ENCODE peak calls at places on chromosomes 7 and 10, in four cellular contexts. R is MM.1S, P is heart left ventricle, Z is fibroblast of mammary gland. S is an unnamed sample.

GRCh38 chr10:112951349-112952281 is 1.6 kb downstream of the TCF7L2 start:
- DNase-seq in Z (peak), P (peak), R (peak), S (peak)

GRCh38 chr7:34160261-34160752 is 255.0 kb downstream of the BMPER start:
- DNase-seq in P (no peak), Z (peak), R (no peak), S (no peak)

GRCh38 chr10:2949948-2950354 is 117.4 kb upstream of the PFKP start:
- DNase-seq in R (no peak), Z (peak), P (no peak), S (no peak)

GRCh38 chr7:140609646-140610045 is 31.0 kb downstream of the DENND2A start:
- DNase-seq in P (no peak), R (no peak), Z (peak), S (no peak)

GRCh38 chr10:62817763-62818425 is 1.7 kb upstream of the EGR2 start:
- DNase-seq in R (peak), Z (peak), P (peak), S (no peak)

GRCh38 chr10:52297727-52298126 is 16.4 kb upstream of the DKK1 start:
- DNase-seq in R (no peak), Z (no peak), P (no peak), S (no peak)

GRCh38 chr10:28587970-28588290 is 55.0 kb downstream of the WAC start:
- DNase-seq in R (no peak), Z (peak), P (peak), S (no peak)

GRCh38 chr7:137695942-137696341 is 150.8 kb downstream of the DGKI start:
- DNase-seq in Z (no peak), P (no peak), R (no peak), S (no peak)

GRCh38 chr10:34866848-34867247 is 51.8 kb upstream of the PARD3 start:
- DNase-seq in Z (no peak), P (no peak), R (no peak), S (peak)

GRCh38 chr7:73437699-73438416 is 4.3 kb downstream of the FZD9 start:
- DNase-seq in R (no peak), Z (no peak), P (no peak), S (no peak)

GRCh38 chr10:102230861-102231356 is 4.8 kb downstream of the ELOVL3 start:
- DNase-seq in P (no peak), R (peak), Z (no peak), S (no peak)

GRCh38 chr7:134832367-134832766 is 52.9 kb downstream of the CALD1 start:
- DNase-seq in Z (no peak), P (no peak), R (no peak), S (no peak)

GRCh38 chr7:15215611-15216010 is 313.1 kb upstream of the DGKB start:
- DNase-seq in Z (no peak), P (no peak), R (no peak), S (no peak)

GRCh38 chr10:50990568-50991495 is 83.5 kb upstream of the PRKG1 start:
- DNase-seq in Z (peak), P (peak), R (no peak), S (no peak)

GRCh38 chr7:149023662-149024061 is 4.6 kb downstream of the PDIA4 start:
- DNase-seq in P (no peak), Z (no peak), R (no peak), S (no peak)

GRCh38 chr7:149022961-149023360 is 5.3 kb downstream of the PDIA4 start:
- DNase-seq in P (no peak), R (no peak), Z (no peak), S (no peak)

GRCh38 chr7:149027560-149028345 is 552 bp downstream of the PDIA4 start:
- DNase-seq in Z (peak), R (peak), P (no peak), S (no peak)

GRCh38 chr7:149028346-149029109 is at the start of gene PDIA4:
- DNase-seq in Z (peak), R (peak), P (peak), S (peak)

GRCh38 chr7:149027055-149027454 is 1.2 kb downstream of the PDIA4 start:
- DNase-seq in Z (no peak), R (peak), P (no peak), S (no peak)
- H3K4me3 ChIP-seq in Z (peak), R (peak), P (peak), S (peak)

DNA sequence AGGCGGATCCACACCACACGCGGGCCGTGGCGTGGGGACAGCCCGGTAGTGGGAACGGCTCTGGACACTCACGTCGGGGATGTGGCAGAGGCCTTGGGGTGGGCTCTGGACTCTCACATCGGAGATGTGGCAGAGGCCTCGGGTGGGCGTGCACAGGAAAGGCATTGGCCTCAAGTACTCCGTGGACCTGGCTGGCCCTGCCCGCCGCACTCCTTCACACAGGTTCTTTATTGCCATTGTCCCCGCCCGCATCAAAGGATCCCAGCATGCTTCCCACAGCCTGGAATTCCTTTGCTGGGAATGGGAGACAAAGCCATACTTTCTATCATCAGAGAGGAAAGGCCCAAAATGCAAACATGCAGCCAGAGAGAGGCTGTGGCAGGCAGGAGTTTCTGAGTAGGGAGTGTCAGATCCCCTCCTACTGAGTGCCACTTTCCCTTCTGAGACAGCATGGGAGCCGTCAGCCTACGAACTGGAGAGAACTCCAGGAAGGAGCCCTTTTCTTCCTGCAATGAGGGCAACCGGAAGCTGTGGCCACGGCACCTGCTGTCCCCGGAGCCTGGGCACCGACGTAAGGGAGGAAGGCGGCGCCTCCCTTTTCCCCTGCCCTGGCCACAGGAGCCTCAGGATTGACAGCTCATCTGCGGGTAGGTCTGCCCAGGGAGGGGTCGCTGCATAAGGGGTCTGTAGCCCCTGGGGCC is 51.5 kb downstream of the RBM17 start:
- DNase-seq in R (no peak), Z (no peak), P (no peak), S (peak)
- H3K4me3 ChIP-seq in R (peak), Z (no peak), P (no peak), S (peak)

DNA sequence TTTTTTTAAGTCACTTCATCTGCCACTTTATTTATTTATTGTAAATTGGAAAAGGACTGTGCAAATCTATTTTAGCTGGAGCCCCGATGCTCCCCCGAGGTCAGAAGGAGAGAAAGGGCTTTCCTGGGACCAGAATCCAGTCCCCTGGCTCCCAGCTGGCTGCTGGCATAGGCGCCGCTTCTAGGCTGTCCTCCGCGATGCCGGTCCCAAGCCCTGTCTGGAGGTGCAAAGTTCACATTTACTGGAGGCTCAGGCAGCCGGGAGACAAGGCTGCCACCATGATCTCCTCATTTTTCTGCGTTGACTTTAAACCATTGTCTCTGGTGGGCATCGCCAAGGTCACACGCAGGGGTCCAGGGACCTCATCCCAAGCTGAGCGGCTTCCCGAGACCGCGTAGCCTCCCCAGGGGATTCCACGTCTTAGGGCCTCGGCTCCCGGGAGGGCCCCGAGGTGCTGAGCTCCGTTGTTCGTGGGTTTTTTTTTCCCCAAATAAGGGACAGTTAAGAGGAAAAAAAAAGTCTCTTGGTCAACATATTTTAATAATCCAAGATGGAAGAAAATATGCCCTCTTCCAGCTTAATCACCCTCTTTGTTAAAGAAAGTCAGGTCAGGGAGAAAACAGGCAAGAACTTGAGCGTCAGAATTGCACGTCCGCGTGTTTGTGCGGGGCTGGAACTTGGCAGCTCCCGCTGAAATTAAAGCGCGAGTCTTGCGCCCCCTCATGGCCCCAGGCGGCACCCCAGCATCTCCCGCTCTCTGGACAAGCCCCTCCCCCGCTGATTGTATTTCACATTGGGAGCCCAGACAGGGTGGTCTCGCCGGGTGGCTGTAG is 11.9 kb downstream of the RGR start:
- DNase-seq in R (no peak), P (no peak), Z (peak), S (peak)
- H3K4me3 ChIP-seq in R (no peak), P (no peak), Z (no peak), S (no peak)

GRCh38 chr10:11535376-11535959 is 76.0 kb downstream of the USP6NL start:
- DNase-seq in Z (no peak), P (no peak), R (no peak), S (no peak)
- H3K4me3 ChIP-seq in Z (no peak), P (no peak), R (no peak), S (no peak)

DNA sequence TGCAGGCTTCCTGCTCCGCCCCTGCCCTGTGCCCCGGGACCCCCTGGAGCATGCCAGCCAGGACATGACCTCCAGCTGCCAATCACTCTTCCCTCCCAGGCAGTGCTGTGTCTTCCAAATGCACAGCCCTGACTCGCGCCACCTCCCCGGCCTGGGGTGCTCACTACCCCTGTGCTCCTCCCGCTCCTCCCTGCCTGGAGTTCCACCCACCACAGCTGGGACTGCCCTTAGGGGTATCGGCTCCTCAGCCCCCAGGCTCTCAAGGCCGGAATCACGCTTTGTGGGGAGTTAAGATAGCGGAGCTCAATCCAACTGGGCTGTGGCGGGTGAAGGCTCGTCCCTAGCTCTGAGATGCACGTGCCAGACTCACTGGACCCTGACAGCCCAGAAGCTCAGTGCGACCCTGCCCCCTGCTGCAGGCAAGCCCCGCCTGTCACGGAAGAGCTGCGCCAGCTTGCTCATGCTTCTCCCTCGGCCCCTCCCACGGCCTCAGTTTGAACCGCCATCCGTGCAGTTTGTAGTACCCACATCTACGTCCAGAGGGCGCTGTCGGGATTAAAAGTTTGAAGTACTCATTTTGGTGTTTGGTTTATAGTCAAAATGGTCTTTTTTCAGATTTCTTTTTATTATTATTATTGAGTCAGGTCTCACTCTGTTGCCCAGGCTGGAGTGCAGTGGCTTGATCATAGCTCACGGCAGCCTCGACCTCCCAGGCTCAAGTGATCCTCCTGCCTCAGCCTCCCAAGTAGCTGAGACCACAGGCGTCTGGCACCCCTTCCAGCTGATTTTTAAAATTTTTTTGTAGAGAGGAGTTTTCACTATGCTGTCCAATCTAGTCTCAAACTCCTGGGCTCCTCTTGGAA is 142.5 kb upstream of the TCERG1L start:
- DNase-seq in P (peak), Z (peak), R (no peak), S (peak)
- H3K4me3 ChIP-seq in P (peak), Z (no peak), R (no peak), S (no peak)

GRCh38 chr10:58326967-58327381 is 7.8 kb upstream of the UBE2D1 start:
- DNase-seq in Z (peak), P (peak), R (no peak), S (no peak)
- H3K4me3 ChIP-seq in Z (peak), P (peak), R (no peak), S (no peak)

GRCh38 chr7:150719960-150720891 is 3.8 kb downstream of the GIMAP1 start:
- DNase-seq in Z (no peak), P (no peak), R (no peak), S (no peak)
- H3K4me3 ChIP-seq in Z (no peak), P (peak), R (no peak), S (no peak)

DNA sequence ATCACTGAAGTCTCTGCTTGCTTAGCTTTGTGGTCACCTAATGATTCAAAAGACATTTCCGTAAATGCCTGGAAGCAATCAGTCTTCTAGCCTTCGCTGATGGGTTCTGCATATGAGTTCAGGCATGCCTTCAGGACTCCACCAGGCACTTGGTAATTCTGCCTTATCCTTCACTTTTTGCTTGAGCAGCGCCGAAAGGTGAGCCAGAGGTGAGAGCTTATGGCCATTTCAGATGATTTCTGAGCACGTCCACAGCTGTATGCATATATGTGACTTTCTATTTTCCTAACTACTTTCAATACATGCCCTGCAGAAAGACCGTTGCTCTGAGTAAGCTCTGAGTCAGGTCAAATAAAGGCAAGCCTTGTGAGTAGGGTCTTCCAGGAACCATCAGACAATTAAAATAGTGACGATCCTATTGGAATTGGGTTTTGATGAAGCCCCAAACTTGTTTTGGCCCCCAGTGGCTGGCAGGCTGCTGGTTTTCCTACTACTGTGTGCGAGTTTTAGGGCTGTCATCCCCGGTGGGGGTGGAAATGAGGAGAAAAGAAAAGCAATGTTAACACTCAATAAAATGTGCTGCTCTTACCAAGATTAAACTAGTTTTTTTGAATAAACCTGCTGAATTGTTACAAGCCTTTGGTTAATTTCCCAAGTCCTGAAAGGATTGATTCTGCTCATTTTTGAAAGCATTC is 154.4 kb upstream of the AKR1E2 start:
- DNase-seq in Z (peak), P (no peak), R (no peak), S (no peak)
- H3K4me3 ChIP-seq in Z (no peak), P (peak), R (no peak), S (no peak)

GRCh38 chr10:117442521-117442920 is 67.3 kb upstream of the PDZD8 start:
- DNase-seq in Z (no peak), R (no peak), P (no peak), S (no peak)

GRCh38 chr10:117441812-117442443 is 66.7 kb upstream of the PDZD8 start:
- DNase-seq in Z (peak), R (no peak), P (no peak), S (no peak)

GRCh38 chr10:117443677-117444022 is 68.4 kb upstream of the PDZD8 start:
- DNase-seq in P (no peak), Z (no peak), R (no peak), S (no peak)

GRCh38 chr10:117444497-117445040 is 69.3 kb upstream of the PDZD8 start:
- DNase-seq in P (no peak), Z (peak), R (no peak), S (no peak)

GRCh38 chr10:117442944-117443676 is 67.9 kb upstream of the PDZD8 start:
- DNase-seq in P (peak), R (peak), Z (peak), S (no peak)
- H3K4me3 ChIP-seq in P (peak), R (peak), Z (no peak), S (no peak)

DNA sequence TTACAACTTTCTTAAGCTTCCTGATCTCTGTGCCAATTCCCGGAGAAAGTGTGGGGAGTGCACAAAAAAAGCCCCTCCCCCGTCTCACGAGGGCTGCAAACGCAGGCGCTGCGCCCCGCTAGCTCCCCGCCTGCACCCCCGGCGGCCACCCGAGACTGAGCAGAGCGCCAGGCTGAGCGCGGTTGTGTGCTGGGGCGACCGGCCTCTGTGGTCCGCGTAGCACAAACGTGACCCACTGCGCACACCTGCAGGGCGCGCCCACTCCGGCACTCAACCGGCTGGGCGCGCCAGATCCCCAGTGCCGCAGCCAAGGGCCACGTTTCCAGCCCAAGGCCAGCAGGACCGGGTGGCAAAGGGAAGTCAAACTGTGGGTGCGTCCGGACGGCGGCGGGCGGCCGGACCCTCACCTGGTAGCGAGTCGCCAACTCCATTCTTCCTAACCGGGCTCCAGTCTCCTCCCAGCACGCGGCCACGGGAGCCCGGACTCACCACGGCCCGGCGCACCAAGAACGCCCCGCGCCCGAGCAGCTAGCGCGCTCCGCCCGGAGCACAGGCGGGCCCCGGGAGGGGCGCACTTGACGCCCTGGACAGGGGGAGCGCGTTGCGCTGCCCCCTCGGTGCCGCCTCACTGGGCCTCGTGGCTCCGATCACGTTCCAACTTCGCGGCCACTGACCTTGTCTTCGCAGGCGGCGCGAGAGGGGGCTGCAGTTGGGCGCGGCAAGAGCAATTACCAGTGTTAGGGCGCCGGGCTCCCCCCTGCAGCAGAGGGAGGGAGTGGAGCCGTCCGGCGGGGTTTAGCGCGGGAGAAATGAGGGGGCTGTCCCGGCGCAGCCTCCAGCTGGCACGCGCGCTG is at the start of gene CDCA7L:
- DNase-seq in R (peak), Z (peak), P (peak), S (peak)
- H3K4me3 ChIP-seq in R (peak), Z (peak), P (peak), S (peak)

S was measured in Jurkat, Clone E6-1.